ENCODE peak calls at places on chromosomes 2 and 18, in nine cellular contexts. R is testis, G is SK-N-SH, S is endodermal cell, C is suprapubic skin, L is aorta, D is brain microvascular endothelial cell, F is lower lobe of right lung, K is spleen. X is an unnamed sample.

GRCh38 chr2:159249955-159250723 is 36.4 kb downstream of the WDSUB1 start:
- DNase-seq in R (peak; percentile 59), G (no peak), S (no peak), C (no peak), L (no peak), D (peak; percentile 34), F (peak; percentile 55), K (no peak), X (no peak)

GRCh38 chr2:205633994-205634393 is 48.3 kb upstream of the NRP2 start:
- DNase-seq in R (no peak), G (no peak), S (no peak), C (no peak), L (no peak), D (no peak), F (no peak), K (no peak), X (no peak)

GRCh38 chr18:70422061-70422965 is 133.5 kb downstream of the SOCS6 start:
- DNase-seq in R (peak; percentile 36), G (no peak), S (no peak), C (no peak), L (peak; percentile 90), D (peak; percentile 94), F (peak; percentile 87), K (no peak), X (no peak)

GRCh38 chr2:98524168-98524567 is 79.5 kb downstream of the INPP4A start:
- DNase-seq in R (no peak), G (no peak), S (no peak), C (no peak), L (no peak), D (no peak), F (no peak), K (no peak), X (no peak)

GRCh38 chr18:40673150-40673549 is 1281.9 kb upstream of the PIK3C3 start:
- DNase-seq in R (no peak), G (peak; percentile 5), S (no peak), C (no peak), L (no peak), D (no peak), F (no peak), K (no peak), X (no peak)

GRCh38 chr2:233063269-233063975 is 3.3 kb downstream of the INPP5D start:
- DNase-seq in R (peak; percentile 12), G (no peak), S (peak; percentile 90), C (peak; percentile 75), L (peak; percentile 62), D (no peak), F (no peak), K (peak; percentile 83), X (peak; percentile 90)

GRCh38 chr18:12271376-12272235 is 17.4 kb downstream of the CIDEA start:
- DNase-seq in R (peak; percentile 83), G (peak; percentile 90), S (peak; percentile 93), C (no peak), L (peak; percentile 93), D (peak; percentile 60), F (peak; percentile 74), K (no peak), X (peak; percentile 96)

GRCh38 chr2:47905454-47906260 is 641 bp downstream of the FBXO11 start:
- DNase-seq in R (peak; percentile 65), G (peak; percentile 84), S (peak; percentile 81), C (peak; percentile 83), L (peak; percentile 85), D (peak; percentile 35), F (peak; percentile 76), K (peak; percentile 94), X (peak; percentile 66)

GRCh38 chr2:28415010-28415409 is 22.4 kb downstream of the FOSL2 start:
- DNase-seq in R (no peak), G (no peak), S (no peak), C (no peak), L (peak; percentile 73), D (no peak), F (no peak), K (no peak), X (no peak)

GRCh38 chr2:71933467-71934319 is 214.0 kb downstream of the CYP26B1 start:
- DNase-seq in R (peak; percentile 43), G (peak; percentile 6), S (peak; percentile 72), C (no peak), L (peak; percentile 59), D (peak; percentile 40), F (no peak), K (peak; percentile 59), X (peak; percentile 52)

GRCh38 chr2:60533114-60534033 is 20.1 kb downstream of the BCL11A start:
- DNase-seq in R (no peak), G (peak; percentile 50), S (no peak), C (no peak), L (no peak), D (no peak), F (no peak), K (no peak), X (no peak)
- H3K27me3 ChIP-seq in R (no peaks in the 10 kb centered on the region), G (no peaks in the 10 kb centered on the region), S (no peaks in the 10 kb centered on the region), C (peaks cover 17% of the 10 kb centered on the region), L (peaks cover 4% of the 10 kb centered on the region), D (no peaks in the 10 kb centered on the region), F (peaks cover 24% of the 10 kb centered on the region), K (no peaks in the 10 kb centered on the region), X (no peaks in the 10 kb centered on the region)

GRCh38 chr2:92073036-92073814 is 2798.0 kb upstream of the TEKT4 start:
- DNase-seq in R (no peak), G (peak; percentile 0), S (peak; percentile 9), C (peak; percentile 65), L (peak; percentile 64), D (no peak), F (peak; percentile 20), K (peak; percentile 48), X (peak; percentile 1)

GRCh38 chr2:92073815-92074548 is 2797.2 kb upstream of the TEKT4 start:
- DNase-seq in R (no peak), G (peak; percentile 3), S (peak; percentile 10), C (no peak), L (peak; percentile 61), D (no peak), F (peak; percentile 14), K (no peak), X (no peak)

GRCh38 chr2:92072461-92073035 is 2798.7 kb upstream of the TEKT4 start:
- DNase-seq in R (no peak), G (no peak), S (no peak), C (peak; percentile 68), L (peak; percentile 56), D (no peak), F (peak; percentile 19), K (peak; percentile 46), X (peak; percentile 1)

GRCh38 chr2:92074549-92074898 is 2796.7 kb upstream of the TEKT4 start:
- DNase-seq in R (no peak), G (peak; percentile 0), S (no peak), C (peak; percentile 72), L (peak; percentile 66), D (no peak), F (peak; percentile 17), K (peak; percentile 28), X (no peak)
- H3K4me3 ChIP-seq in R (no peak overlapping the region), G (no peak overlapping the region), S (no peak overlapping the region), C (no peak overlapping the region), L (no peak overlapping the region), D (no peak overlapping the region), F (no peak overlapping the region), K (no peak overlapping the region), X (no peak overlapping the region)

DNA sequence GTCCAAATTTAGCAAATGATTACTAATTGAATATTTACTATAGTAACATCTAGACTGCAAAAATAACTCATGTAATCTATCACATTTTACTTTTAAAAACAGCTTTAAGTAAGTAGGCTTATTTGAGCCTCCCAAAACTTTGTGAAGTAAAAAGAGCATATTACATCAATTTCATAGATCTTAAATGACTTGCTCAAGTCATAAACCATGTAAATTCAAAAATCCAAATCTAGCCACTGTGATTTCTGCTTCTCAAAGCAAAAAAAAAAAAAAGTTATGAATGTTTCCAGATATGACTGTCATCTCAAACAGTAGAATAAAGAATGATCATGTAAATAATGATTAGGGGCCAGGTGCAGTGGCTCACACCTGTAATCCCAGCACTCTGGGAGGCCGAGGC is 37.5 kb downstream of the CACNB4 start:
- DNase-seq in R (no peak), G (no peak), S (no peak), C (no peak), L (no peak), D (no peak), F (no peak), K (no peak), X (no peak)
- H3K27me3 ChIP-seq in R (no peaks in the 10 kb centered on the region), G (no peaks in the 10 kb centered on the region), S (peaks cover 21% of the 10 kb centered on the region), C (no peaks in the 10 kb centered on the region), L (no peaks in the 10 kb centered on the region), D (no peaks in the 10 kb centered on the region), F (no peaks in the 10 kb centered on the region), K (no peaks in the 10 kb centered on the region), X (no peaks in the 10 kb centered on the region)

GRCh38 chr2:219495531-219496122 is 3.1 kb upstream of the GMPPA start:
- DNase-seq in R (no peak), G (peak; percentile 88), S (peak; percentile 93), C (no peak), L (peak; percentile 88), D (peak; percentile 62), F (no peak), K (no peak), X (peak; percentile 96)
- H3K4me3 ChIP-seq in R (no peak overlapping the region), G (no peak overlapping the region), S (no peak overlapping the region), C (no peak overlapping the region), L (no peak overlapping the region), D (no peak overlapping the region), F (no peak overlapping the region), K (no peak overlapping the region), X (no peak overlapping the region)

GRCh38 chr18:74360852-74361640 is 45.4 kb downstream of the C18orf63 start:
- DNase-seq in R (no peak), G (no peak), S (no peak), C (no peak), L (no peak), D (no peak), F (no peak), K (no peak), X (no peak)

GRCh38 chr18:74351354-74351753 is 35.7 kb downstream of the C18orf63 start:
- DNase-seq in R (no peak), G (no peak), S (no peak), C (no peak), L (no peak), D (peak; percentile 72), F (no peak), K (no peak), X (no peak)

GRCh38 chr18:74353169-74353775 is 37.6 kb downstream of the C18orf63 start:
- DNase-seq in R (peak; percentile 87), G (peak; percentile 35), S (peak; percentile 86), C (no peak), L (no peak), D (peak; percentile 77), F (no peak), K (no peak), X (no peak)

GRCh38 chr18:74356959-74357358 is 41.3 kb downstream of the C18orf63 start:
- DNase-seq in R (no peak), G (no peak), S (no peak), C (no peak), L (no peak), D (no peak), F (no peak), K (no peak), X (no peak)
- H3K27me3 ChIP-seq in R (no peaks in the 10 kb centered on the region), G (peaks cover 22% of the 10 kb centered on the region), S (no peaks in the 10 kb centered on the region), C (no peaks in the 10 kb centered on the region), L (no peaks in the 10 kb centered on the region), D (no peaks in the 10 kb centered on the region), F (no peaks in the 10 kb centered on the region), K (no peaks in the 10 kb centered on the region), X (no peaks in the 10 kb centered on the region)

DNA sequence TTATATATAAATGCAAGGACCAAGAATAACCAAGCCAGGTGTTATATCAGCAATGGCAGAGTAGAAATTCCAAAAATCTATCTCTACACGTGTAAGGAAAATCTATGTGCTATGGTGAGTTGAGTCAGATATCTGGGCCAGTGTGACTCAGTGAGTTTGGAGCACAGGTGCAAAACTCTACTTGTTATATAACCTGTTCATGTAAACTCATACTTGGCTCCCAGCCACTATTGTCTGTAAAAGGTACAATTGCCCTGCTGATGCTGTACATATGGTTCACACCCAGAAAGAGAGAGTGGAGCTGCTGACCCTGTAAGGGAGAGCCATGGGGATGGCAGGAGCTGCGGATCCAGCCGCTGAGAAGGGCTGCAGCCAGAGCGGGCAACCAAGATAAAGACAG is 112.0 kb downstream of the TRABD2A start:
- DNase-seq in R (no peak), G (no peak), S (no peak), C (no peak), L (no peak), D (no peak), F (no peak), K (no peak), X (no peak)
- H3K4me3 ChIP-seq in R (no peak overlapping the region), G (no peak overlapping the region), S (no peak overlapping the region), C (no peak overlapping the region), L (no peak overlapping the region), D (no peak overlapping the region), F (no peak overlapping the region), K (no peak overlapping the region), X (no peak overlapping the region)

X was measured in H7.